ENCODE peak calls at places on chromosomes 4 and X, in six cellular contexts. F is fibroblast of lung; Q is ovary; U is CD4-positive, alpha-beta T cell; A is neural progenitor cell; D is right lobe of liver. O is an unnamed sample. For H3K27me3, the result is how much of the 10 kb centered on the place peaks cover.

GRCh38 chr4:143458966-143459365 is 54.5 kb upstream of the SMARCA5 start:
- DNase-seq in F (peak), Q (no peak), U (no peak), A (no peak), D (no peak), O (no peak)

GRCh38 chr4:183411291-183411861 is 33.1 kb upstream of the CDKN2AIP start:
- DNase-seq in F (peak), Q (no peak), U (no peak), A (no peak), D (no peak), O (no peak)

GRCh38 chrX:39730671-39731389 is 366.9 kb downstream of the BCOR start:
- DNase-seq in F (peak), Q (peak), U (peak), A (peak), D (peak), O (peak)

GRCh38 chr4:2483237-2483636 is 14.3 kb downstream of the RNF4 start:
- DNase-seq in F (no peak), Q (no peak), U (no peak), A (no peak), D (no peak), O (no peak)

GRCh38 chr4:183362036-183362435 is 39.8 kb upstream of the CLDN24 start:
- DNase-seq in F (no peak), Q (no peak), U (no peak), A (no peak), D (no peak), O (no peak)

GRCh38 chrX:104566921-104567501 is 1.0 kb downstream of the IL1RAPL2 start:
- DNase-seq in F (no peak), Q (no peak), U (no peak), A (peak), D (peak), O (no peak)

GRCh38 chrX:109294097-109294815 is 187.6 kb downstream of the GUCY2F start:
- DNase-seq in F (no peak), Q (no peak), U (no peak), A (no peak), D (no peak), O (no peak)

GRCh38 chr4:17765514-17766286 is 15.7 kb downstream of the FAM184B start:
- DNase-seq in F (no peak), Q (no peak), U (no peak), A (no peak), D (no peak), O (no peak)

GRCh38 chr4:119300072-119300387 is 21.9 kb downstream of the FABP2 start:
- DNase-seq in F (peak), Q (peak), U (peak), A (no peak), D (peak), O (peak)

GRCh38 chr4:125169192-125169591 is 145.6 kb upstream of the FAT4 start:
- DNase-seq in F (no peak), Q (no peak), U (no peak), A (no peak), D (no peak), O (no peak)

GRCh38 chrX:87526281-87526680 is 8.7 kb downstream of the KLHL4 start:
- DNase-seq in F (no peak), Q (no peak), U (no peak), A (no peak), D (no peak), O (no peak)

GRCh38 chr4:167233523-167234387 is 539 bp downstream of the SPOCK3 start:
- DNase-seq in F (peak), Q (peak), U (no peak), A (peak), D (peak), O (peak)
- TF ChIP-seq CTCF in F (no peak), Q (no peak), U (no peak), A (no peak), D (no peak), O (no peak)

GRCh38 chr4:3740256-3740655 is 25.9 kb upstream of the ADRA2C start:
- DNase-seq in F (no peak), Q (no peak), U (no peak), A (no peak), D (no peak), O (no peak)
- H3K27me3 ChIP-seq in F (under half), Q (under half), U (under half), A (under half), D (under half), O (under half)

GRCh38 chr4:41326776-41327175 is 70.0 kb downstream of the UCHL1 start:
- DNase-seq in F (no peak), Q (no peak), U (no peak), A (no peak), D (no peak), O (no peak)
- TF ChIP-seq CTCF in F (no peak), Q (no peak), U (no peak), A (no peak), D (no peak), O (no peak)

GRCh38 chrX:9767375-9767774 is 1.7 kb upstream of the GPR143 start:
- DNase-seq in F (no peak), Q (no peak), U (no peak), A (no peak), D (no peak), O (no peak)
- H3K27me3 ChIP-seq in F (under half), Q (under half), U (under half), A (under half), D (under half), O (under half)

DNA sequence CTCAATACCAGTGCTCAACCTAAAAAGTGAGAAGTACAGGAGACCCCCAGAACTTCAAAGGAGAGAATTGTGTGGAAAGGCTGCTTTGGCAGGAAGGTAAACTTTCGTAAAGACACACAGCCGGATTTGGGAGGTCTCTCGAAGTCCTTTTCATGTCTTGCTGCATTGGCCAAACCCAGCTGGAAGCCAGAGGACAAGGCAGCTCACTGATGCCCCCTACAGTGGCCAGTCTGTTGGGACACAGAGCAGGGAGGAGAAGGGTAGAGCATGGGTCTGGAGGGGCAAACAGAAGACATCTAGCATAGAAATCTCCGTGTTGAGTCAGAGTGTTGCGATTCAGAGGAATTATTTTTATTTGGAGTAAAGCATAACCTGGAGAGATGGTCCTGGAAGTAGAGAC is 198.9 kb downstream of the ANK2 start:
- DNase-seq in F (no peak), Q (no peak), U (no peak), A (peak), D (no peak), O (no peak)
- TF ChIP-seq CTCF in F (no peak), Q (no peak), U (no peak), A (peak), D (no peak), O (peak)

GRCh38 chr4:3771932-3772495 is 5.8 kb downstream of the ADRA2C start:
- DNase-seq in F (no peak), Q (no peak), U (no peak), A (no peak), D (no peak), O (no peak)

GRCh38 chr4:3771167-3771809 is 5.1 kb downstream of the ADRA2C start:
- DNase-seq in F (no peak), Q (no peak), U (no peak), A (no peak), D (no peak), O (no peak)

GRCh38 chr4:3769642-3770184 is 3.5 kb downstream of the ADRA2C start:
- DNase-seq in F (no peak), Q (no peak), U (no peak), A (no peak), D (no peak), O (no peak)

GRCh38 chr4:3768842-3769641 is 2.9 kb downstream of the ADRA2C start:
- DNase-seq in F (no peak), Q (no peak), U (no peak), A (no peak), D (no peak), O (no peak)

DNA sequence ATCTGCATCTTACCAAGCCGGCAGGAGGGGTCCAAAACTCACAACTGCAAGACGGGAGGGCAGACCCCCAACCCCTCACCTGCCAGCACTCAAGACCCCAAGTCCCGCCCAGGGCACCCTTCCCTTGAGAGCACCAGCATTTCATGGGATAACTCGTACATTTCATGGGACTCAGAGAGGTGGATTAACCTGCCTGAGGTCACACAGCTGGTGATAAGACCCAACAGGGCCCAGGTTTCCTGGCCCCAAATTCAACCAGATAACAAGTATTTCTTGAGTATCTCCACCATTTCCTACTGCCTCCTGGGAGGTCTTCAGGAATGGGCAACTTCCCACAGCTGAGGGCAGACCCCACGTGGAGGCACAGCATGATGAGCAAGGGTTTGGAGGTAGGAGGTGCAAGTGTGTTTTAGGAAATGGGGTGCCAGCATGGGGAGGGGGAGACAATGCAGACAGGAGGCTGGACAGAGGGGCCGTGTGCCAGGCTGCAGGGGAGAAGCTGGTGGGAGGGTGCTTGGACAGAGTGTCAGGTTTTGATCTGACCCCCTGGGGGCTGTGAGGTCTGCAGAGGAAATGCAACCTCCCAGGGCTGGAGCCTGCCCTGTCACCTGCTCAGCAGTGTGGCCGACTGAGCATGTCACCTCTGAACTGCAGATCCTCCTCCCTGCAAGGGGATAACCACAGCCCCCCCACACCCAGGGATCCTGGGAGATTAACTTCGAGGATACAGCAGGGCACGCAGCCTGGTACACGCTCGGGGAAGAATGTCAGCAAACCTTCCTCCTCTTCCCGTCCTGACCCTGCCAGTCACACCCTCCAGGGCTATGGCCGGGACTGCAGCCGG is 4.4 kb downstream of the ADRA2C start:
- DNase-seq in F (no peak), Q (no peak), U (no peak), A (no peak), D (no peak), O (no peak)
- H3K27me3 ChIP-seq in F (under half), Q (under half), U (under half), A (under half), D (under half), O (under half)

O was measured in Caco-2.